ENCODE peak calls at places on chromosomes 6 and 20, in ten cellular contexts. V is cardiac fibroblast; X is central memory CD4-positive, alpha-beta T cell; H is T47D; Q is DMS 273 treated with DMSO at 0.1 percent for 48 hours; J is stromal cell of bone marrow; K is nephron progenitor cell; I is HTR-8/SVneo; Z is stimulated activated CD8-positive, alpha-beta memory T cell treated with anti-CD3 and anti-CD28 coated beads, Interleukin-12 subunit alpha, Interleukin-12 subunit beta, amount 100 ng/mL, for 1 hour; G is HCT116. S is an unnamed sample.

GRCh38 chr20:3166338-3166912 is 6.8 kb upstream of the FASTKD5 start:
- DNase-seq in V (no peak), X (no peak), H (no peak), Q (no peak), J (no peak), K (no peak), I (no peak), Z (no peak), G (no peak), S (no peak)

GRCh38 chr20:31717478-31717946 is 5.2 kb downstream of the BCL2L1 start:
- DNase-seq in V (no peak), X (peak), H (no peak), Q (no peak), J (no peak), K (no peak), I (no peak), Z (no peak), G (no peak), S (no peak)

GRCh38 chr20:54063998-54064676 is 6.3 kb downstream of the BCAS1 start:
- DNase-seq in V (no peak), X (no peak), H (no peak), Q (no peak), J (no peak), K (no peak), I (no peak), Z (peak), G (no peak), S (no peak)

GRCh38 chr6:37168809-37169457 is 1.0 kb upstream of the PIM1 start:
- DNase-seq in V (no peak), X (peak), H (no peak), Q (peak), J (peak), K (no peak), I (peak), Z (no peak), G (no peak), S (peak)

GRCh38 chr6:94487371-94487770 is 1068.0 kb upstream of the EPHA7 start:
- DNase-seq in V (no peak), X (no peak), H (no peak), Q (no peak), J (no peak), K (no peak), I (no peak), Z (no peak), G (no peak), S (no peak)

GRCh38 chr20:50003253-50003656 is 20.5 kb downstream of the SNAI1 start:
- DNase-seq in V (peak), X (no peak), H (no peak), Q (no peak), J (no peak), K (no peak), I (no peak), Z (no peak), G (no peak), S (no peak)

GRCh38 chr6:15901141-15902115 is 227.5 kb upstream of the MYLIP start:
- DNase-seq in V (peak), X (no peak), H (peak), Q (no peak), J (peak), K (no peak), I (no peak), Z (no peak), G (no peak), S (no peak)

GRCh38 chr6:111803384-111803783 is 69.9 kb downstream of the FYN start:
- DNase-seq in V (no peak), X (no peak), H (no peak), Q (no peak), J (no peak), K (no peak), I (no peak), Z (no peak), G (no peak), S (no peak)

GRCh38 chr6:16723833-16724232 is 37.4 kb downstream of the ATXN1 start:
- DNase-seq in V (peak), X (peak), H (peak), Q (no peak), J (peak), K (no peak), I (peak), Z (no peak), G (peak), S (peak)

GRCh38 chr20:856361-856775 is 22.9 kb downstream of the FAM110A start:
- DNase-seq in V (peak), X (peak), H (peak), Q (no peak), J (peak), K (no peak), I (peak), Z (peak), G (peak), S (peak)

GRCh38 chr6:9783567-9783966 is 631.3 kb downstream of the TFAP2A start:
- DNase-seq in V (peak), X (no peak), H (no peak), Q (no peak), J (no peak), K (no peak), I (no peak), Z (no peak), G (no peak), S (no peak)

GRCh38 chr6:116390571-116390970 is 19.8 kb downstream of the DSE start:
- DNase-seq in V (no peak), X (no peak), H (no peak), Q (no peak), J (no peak), K (no peak), I (no peak), Z (no peak), G (no peak), S (no peak)

GRCh38 chr6:99868074-99868702 is 125.8 kb downstream of the MCHR2 start:
- DNase-seq in V (peak), X (peak), H (peak), Q (peak), J (peak), K (peak), I (peak), Z (peak), G (peak), S (peak)

GRCh38 chr6:145848555-145848954 is 34.0 kb upstream of the FBXO30 start:
- DNase-seq in V (no peak), X (no peak), H (no peak), Q (no peak), J (no peak), K (no peak), I (no peak), Z (no peak), G (no peak), S (no peak)

GRCh38 chr6:119881416-119881815 is 531.9 kb upstream of the MAN1A1 start:
- DNase-seq in V (peak), X (no peak), H (no peak), Q (no peak), J (peak), K (no peak), I (no peak), Z (no peak), G (no peak), S (no peak)

GRCh38 chr20:63356511-63356910 is 4.6 kb downstream of the CHRNA4 start:
- DNase-seq in V (no peak), X (no peak), H (no peak), Q (no peak), J (no peak), K (no peak), I (no peak), Z (no peak), G (no peak), S (no peak)

GRCh38 chr6:143034689-143035334 is 25.9 kb upstream of the AIG1 start:
- DNase-seq in V (no peak), X (no peak), H (no peak), Q (no peak), J (no peak), K (no peak), I (no peak), Z (no peak), G (no peak), S (no peak)

GRCh38 chr20:41686961-41687360 is 68.8 kb upstream of the CHD6 start:
- DNase-seq in V (no peak), X (no peak), H (no peak), Q (no peak), J (no peak), K (no peak), I (no peak), Z (no peak), G (no peak), S (no peak)

GRCh38 chr6:149431905-149432775 is 32.1 kb downstream of the SUMO4 start:
- DNase-seq in V (peak), X (peak), H (peak), Q (peak), J (peak), K (peak), I (peak), Z (peak), G (peak), S (peak)

GRCh38 chr6:89368107-89368506 is 15.6 kb upstream of the UBE2J1 start:
- DNase-seq in V (peak), X (peak), H (peak), Q (no peak), J (peak), K (peak), I (no peak), Z (peak), G (no peak), S (no peak)

GRCh38 chr20:10074513-10074912 is 39.7 kb downstream of the ANKEF1 start:
- DNase-seq in V (peak), X (no peak), H (no peak), Q (no peak), J (peak), K (no peak), I (no peak), Z (no peak), G (peak), S (peak)

GRCh38 chr6:11714798-11715285 is 63.8 kb downstream of the ADTRP start:
- DNase-seq in V (no peak), X (no peak), H (no peak), Q (no peak), J (no peak), K (no peak), I (no peak), Z (no peak), G (no peak), S (no peak)

GRCh38 chr6:116323863-116324262 is 44.1 kb upstream of the TSPYL1 start:
- DNase-seq in V (no peak), X (no peak), H (no peak), Q (no peak), J (no peak), K (no peak), I (no peak), Z (no peak), G (no peak), S (no peak)

GRCh38 chr20:49671429-49671828 is 42.2 kb downstream of the B4GALT5 start:
- DNase-seq in V (no peak), X (no peak), H (no peak), Q (no peak), J (no peak), K (no peak), I (no peak), Z (no peak), G (no peak), S (no peak)

GRCh38 chr6:169975701-169976100 is 224.3 kb downstream of the ERMARD start:
- DNase-seq in V (no peak), X (no peak), H (no peak), Q (no peak), J (no peak), K (no peak), I (no peak), Z (no peak), G (no peak), S (no peak)

GRCh38 chr6:2651966-2652365 is 98.8 kb downstream of the MYLK4 start:
- DNase-seq in V (no peak), X (no peak), H (no peak), Q (no peak), J (no peak), K (no peak), I (no peak), Z (no peak), G (no peak), S (no peak)

GRCh38 chr6:2942916-2943563 is 28.3 kb downstream of the SERPINB6 start:
- DNase-seq in V (no peak), X (peak), H (no peak), Q (no peak), J (no peak), K (no peak), I (no peak), Z (no peak), G (no peak), S (no peak)

GRCh38 chr6:37691904-37692806 is 5.5 kb downstream of the MDGA1 start:
- DNase-seq in V (peak), X (peak), H (peak), Q (no peak), J (no peak), K (peak), I (peak), Z (peak), G (peak), S (peak)

GRCh38 chr6:127518710-127519468 is at the start of gene MTCL3:
- DNase-seq in V (peak), X (no peak), H (no peak), Q (peak), J (no peak), K (peak), I (no peak), Z (no peak), G (no peak), S (peak)

GRCh38 chr20:33015700-33016580 is 8.4 kb downstream of the BPIFB2 start:
- DNase-seq in V (no peak), X (no peak), H (no peak), Q (no peak), J (no peak), K (no peak), I (no peak), Z (no peak), G (no peak), S (no peak)

GRCh38 chr20:63217706-63218105 is 1.8 kb upstream of the YTHDF1 start:
- DNase-seq in V (no peak), X (no peak), H (no peak), Q (no peak), J (no peak), K (no peak), I (no peak), Z (no peak), G (no peak), S (no peak)

GRCh38 chr6:89921691-89922090 is 27.4 kb downstream of the GJA10 start:
- DNase-seq in V (no peak), X (no peak), H (no peak), Q (no peak), J (no peak), K (no peak), I (no peak), Z (no peak), G (peak), S (no peak)

GRCh38 chr6:84738996-84739865 is 25.2 kb downstream of the TBX18 start:
- DNase-seq in V (no peak), X (no peak), H (no peak), Q (no peak), J (no peak), K (no peak), I (no peak), Z (no peak), G (no peak), S (no peak)

GRCh38 chr6:3131695-3132094 is 13.2 kb downstream of the BPHL start:
- DNase-seq in V (no peak), X (no peak), H (no peak), Q (no peak), J (no peak), K (no peak), I (no peak), Z (no peak), G (no peak), S (no peak)

GRCh38 chr20:44188752-44189151 is 1.8 kb upstream of the JPH2 start:
- DNase-seq in V (no peak), X (no peak), H (peak), Q (no peak), J (no peak), K (no peak), I (no peak), Z (no peak), G (no peak), S (no peak)

GRCh38 chr6:144741659-144742058 is 456.5 kb downstream of the UTRN start:
- DNase-seq in V (no peak), X (no peak), H (peak), Q (no peak), J (no peak), K (no peak), I (no peak), Z (no peak), G (no peak), S (no peak)

GRCh38 chr6:38064431-38064830 is 244.9 kb downstream of the ZFAND3 start:
- DNase-seq in V (no peak), X (no peak), H (no peak), Q (no peak), J (peak), K (no peak), I (no peak), Z (no peak), G (no peak), S (no peak)

GRCh38 chr20:61833807-61834610 is 231.7 kb downstream of the TAF4 start:
- DNase-seq in V (no peak), X (no peak), H (no peak), Q (no peak), J (no peak), K (no peak), I (no peak), Z (no peak), G (no peak), S (no peak)

S was measured in Caki2.